ENCODE peak calls at places on chromosomes 2 and 18, in five cellular contexts. U is IMR-90, Z is H9, R is GM23338, X is left ventricle myocardium inferior. G is an unnamed sample. For H3K4me1, the result is how much of the 10 kb centered on the place peaks cover.

GRCh38 chr2:112749755-112750559 is 14.5 kb downstream of the CKAP2L start:
- DNase-seq in R (peak), Z (peak), U (peak), X (peak), G (peak)

GRCh38 chr2:208620487-208620978 is 213.9 kb downstream of the PTH2R start:
- DNase-seq in R (no peak), Z (no peak), U (no peak), X (no peak), G (no peak)

GRCh38 chr2:146239392-146240135 is 1605.3 kb upstream of the ACVR2A start:
- DNase-seq in U (peak), R (no peak), Z (no peak), X (no peak), G (no peak)

GRCh38 chr2:236865052-236865451 is 220.6 kb upstream of the COPS8 start:
- DNase-seq in X (no peak), R (no peak), U (no peak), Z (peak), G (no peak)

GRCh38 chr2:30482025-30482424 is 35.0 kb downstream of the LCLAT1 start:
- DNase-seq in X (no peak), Z (no peak), U (no peak), R (no peak), G (no peak)

GRCh38 chr2:238361877-238362276 is 41.6 kb downstream of the TRAF3IP1 start:
- DNase-seq in R (no peak), U (no peak), X (no peak), Z (no peak), G (no peak)

GRCh38 chr2:69790601-69790959 is 38.9 kb upstream of the GMCL1 start:
- DNase-seq in X (no peak), Z (no peak), R (no peak), U (no peak), G (no peak)

GRCh38 chr2:69164379-69164778 is 151.4 kb downstream of the ANTXR1 start:
- DNase-seq in R (no peak), X (no peak), U (peak), Z (no peak), G (no peak)

GRCh38 chr18:24544141-24544498 is 83.7 kb downstream of the HRH4 start:
- DNase-seq in X (no peak), Z (no peak), R (peak), U (peak), G (no peak)

GRCh38 chr2:96493072-96493471 is 12.1 kb downstream of the NEURL3 start:
- DNase-seq in R (peak), Z (peak), U (no peak), X (no peak), G (peak)

GRCh38 chr2:176085861-176086771 is 2.4 kb upstream of the EVX2 start:
- DNase-seq in U (peak), R (peak), Z (peak), X (no peak), G (peak)

GRCh38 chr2:176178271-176178806 is 10.1 kb upstream of the HOXD1 start:
- DNase-seq in X (no peak), U (no peak), Z (peak), R (peak), G (peak)

GRCh38 chr2:233912799-233913423 is 4.3 kb upstream of the TRPM8 start:
- DNase-seq in Z (peak), U (peak), R (peak), X (no peak), G (peak)

GRCh38 chr2:2698182-2699116 is 367.4 kb upstream of the MYT1L start:
- DNase-seq in X (no peak), Z (no peak), R (peak), U (no peak), G (peak)

GRCh38 chr2:215430528-215431187 is 5.2 kb downstream of the FN1 start:
- DNase-seq in U (peak), R (no peak), Z (no peak), X (no peak), G (no peak)

GRCh38 chr2:168300460-168300859 is 53.1 kb upstream of the STK39 start:
- DNase-seq in U (no peak), X (no peak), R (no peak), Z (no peak), G (no peak)

GRCh38 chr2:217910875-217911212 is 92.0 kb downstream of the TNS1 start:
- DNase-seq in Z (no peak), R (no peak), X (no peak), U (no peak), G (no peak)
- H3K4me1 ChIP-seq in Z (under half), R (under half), X (half or more), U (under half), G (under half)

GRCh38 chr2:85131116-85131515 is 2.1 kb upstream of the TCF7L1 start:
- DNase-seq in R (peak), U (peak), Z (peak), X (no peak), G (peak)
- TF ChIP-seq CTCF in R (peak), U (peak), Z (peak), X (peak), G (peak)

GRCh38 chr18:13223341-13224148 is 5.0 kb downstream of the LDLRAD4 start:
- DNase-seq in U (no peak), R (no peak), Z (no peak), X (peak), G (no peak)
- H3K4me1 ChIP-seq in U (under half), R (under half), Z (under half), X (half or more), G (under half)

DNA sequence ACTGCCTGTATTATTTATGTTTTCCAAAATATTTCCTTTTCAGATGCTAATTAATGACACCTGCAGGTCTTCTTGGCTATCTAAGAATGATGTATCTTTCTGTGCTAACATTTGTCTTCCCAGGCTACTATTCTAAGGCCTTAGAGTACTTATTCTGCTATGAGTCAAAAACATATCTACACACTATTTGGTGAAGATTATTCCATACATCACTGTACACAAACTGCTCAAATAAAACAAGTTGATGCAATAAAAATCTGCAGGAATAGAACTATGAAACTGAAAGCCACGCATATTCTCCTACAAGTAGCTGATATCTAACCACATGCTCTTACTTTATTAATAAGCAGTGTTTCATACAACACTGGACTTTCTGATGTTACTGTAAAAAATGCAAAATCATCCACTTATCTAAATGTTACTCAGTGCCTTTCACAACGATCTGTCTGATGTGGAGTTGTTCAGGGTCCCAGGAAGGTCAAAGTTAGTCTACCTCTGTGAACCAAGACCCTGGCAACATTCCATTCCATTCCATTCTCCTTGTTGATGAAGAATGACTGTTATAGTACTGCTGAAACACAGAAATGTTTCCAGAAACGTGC is 26.2 kb downstream of the TMEM131 start:
- DNase-seq in Z (no peak), U (peak), R (no peak), X (no peak), G (no peak)
- TF ChIP-seq CTCF in Z (no peak), U (no peak), R (no peak), X (no peak), G (no peak)

GRCh38 chr2:20427931-20428526 is 18.8 kb upstream of the RHOB start:
- DNase-seq in U (no peak), X (no peak), Z (no peak), R (no peak), G (no peak)

GRCh38 chr2:20423847-20424246 is 23.0 kb upstream of the RHOB start:
- DNase-seq in Z (peak), R (no peak), U (no peak), X (no peak), G (no peak)

GRCh38 chr2:20424300-20425290 is 22.3 kb upstream of the RHOB start:
- DNase-seq in U (peak), X (peak), R (peak), Z (peak), G (no peak)

GRCh38 chr2:20425371-20425881 is 21.4 kb upstream of the RHOB start:
- DNase-seq in R (no peak), Z (no peak), U (peak), X (no peak), G (no peak)

DNA sequence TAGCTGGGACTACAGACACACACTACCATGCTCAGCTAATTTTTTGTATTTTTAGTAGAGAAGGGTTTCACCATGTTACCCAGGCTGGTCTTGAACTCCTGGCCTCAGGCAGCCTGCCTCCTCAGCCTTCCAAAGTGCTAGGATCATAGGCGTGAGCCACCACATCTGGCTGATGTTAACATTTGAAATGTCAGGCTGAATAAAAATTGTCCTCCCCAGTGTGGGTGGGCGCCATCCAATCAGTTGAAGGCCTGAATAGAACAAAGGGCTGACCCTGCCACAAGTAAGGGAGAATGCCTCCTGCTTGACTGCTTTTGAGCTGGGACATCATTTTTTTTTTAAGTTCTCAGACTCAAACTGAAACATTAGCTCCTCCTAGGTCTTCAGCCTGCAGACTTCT is 21.0 kb upstream of the RHOB start:
- DNase-seq in R (no peak), U (no peak), Z (peak), X (no peak), G (no peak)
- H3K4me1 ChIP-seq in R (under half), U (under half), Z (under half), X (half or more), G (under half)